ENCODE peak calls at places on chromosomes 5 and 9, in eight cellular contexts. A, K, P, W, O, S, X and F are unnamed samples.

GRCh38 chr5:118076490-118076889 is 911.9 kb downstream of the DTWD2 start:
- DNase-seq in S (no peak), K (no peak), X (no peak), P (no peak), A (no peak), W (no peak), O (no peak), F (no peak)

GRCh38 chr5:73304381-73304780 is 131.4 kb downstream of the TMEM174 start:
- DNase-seq in K (no peak), O (no peak), W (no peak), S (no peak), X (no peak), P (no peak), A (no peak), F (no peak)

GRCh38 chr5:159156839-159157238 is 52.5 kb downstream of the RNF145 start:
- DNase-seq in A (peak), P (peak), S (no peak), K (no peak), O (peak), X (peak), W (no peak), F (peak)

GRCh38 chr5:158565017-158565789 is 534.5 kb downstream of the EBF1 start:
- DNase-seq in A (no peak), O (no peak), S (no peak), X (no peak), P (no peak), K (no peak), W (no peak), F (no peak)

GRCh38 chr5:83919071-83920041 is 198.7 kb upstream of the HAPLN1 start:
- DNase-seq in P (peak), S (no peak), K (no peak), A (no peak), O (no peak), X (peak), W (no peak), F (no peak)

GRCh38 chr9:93663877-93664548 is 87.6 kb downstream of the PHF2 start:
- DNase-seq in S (no peak), O (no peak), W (no peak), A (no peak), P (no peak), K (peak), X (no peak), F (no peak)

GRCh38 chr5:140632366-140633080 is 452 bp downstream of the CD14 start:
- DNase-seq in S (no peak), P (peak), O (peak), K (peak), W (peak), X (peak), A (peak), F (no peak)

GRCh38 chr9:88994820-88995180 is 3.5 kb downstream of the S1PR3 start:
- DNase-seq in X (no peak), K (no peak), P (no peak), A (peak), O (no peak), S (no peak), W (no peak), F (no peak)

GRCh38 chr5:57175586-57175985 is 1.7 kb downstream of the GPBP1 start:
- DNase-seq in A (no peak), K (peak), P (no peak), W (peak), O (no peak), X (peak), S (no peak), F (peak)

GRCh38 chr5:9401786-9402472 is 143.9 kb downstream of the SEMA5A start:
- DNase-seq in K (no peak), P (no peak), W (no peak), A (no peak), O (no peak), X (no peak), S (no peak), F (no peak)

GRCh38 chr5:69512740-69513260 is 20.2 kb downstream of the OCLN start:
- DNase-seq in P (peak), O (no peak), A (peak), K (no peak), S (no peak), W (no peak), X (no peak), F (no peak)

GRCh38 chr5:129459485-129460120 is 495 bp upstream of the ADAMTS19 start:
- DNase-seq in X (peak), O (no peak), K (no peak), S (peak), P (peak), A (peak), W (no peak), F (no peak)

GRCh38 chr5:177362871-177363507 is 5.3 kb downstream of the RGS14 start:
- DNase-seq in O (peak), X (peak), A (peak), K (peak), W (peak), S (peak), P (peak), F (peak)

GRCh38 chr5:170135796-170136490 is 30.2 kb downstream of the FOXI1 start:
- DNase-seq in O (no peak), A (no peak), S (no peak), W (no peak), K (no peak), P (peak), X (no peak), F (no peak)

GRCh38 chr5:171512397-171512796 is 93.0 kb downstream of the FGF18 start:
- DNase-seq in W (no peak), K (no peak), O (no peak), A (no peak), P (no peak), S (no peak), X (no peak), F (no peak)

GRCh38 chr9:114038724-114039313 is 39.3 kb downstream of the AMBP start:
- DNase-seq in A (no peak), W (no peak), S (no peak), K (peak), P (no peak), O (no peak), X (no peak), F (peak)

GRCh38 chr5:92527311-92528078 is 1053.5 kb downstream of the NR2F1-AS1 start:
- DNase-seq in S (no peak), K (no peak), O (no peak), A (peak), X (no peak), P (no peak), W (no peak), F (no peak)

GRCh38 chr5:157066950-157067349 is 8.0 kb upstream of the HAVCR1 start:
- DNase-seq in X (no peak), O (no peak), W (no peak), P (no peak), K (no peak), S (no peak), A (no peak), F (no peak)

GRCh38 chr9:32344551-32345182 is 39.8 kb upstream of the ACO1 start:
- DNase-seq in O (no peak), P (no peak), X (peak), S (no peak), W (no peak), A (peak), K (no peak), F (no peak)

GRCh38 chr5:111694183-111694582 is 62.8 kb downstream of the NREP start:
- DNase-seq in S (no peak), W (no peak), P (no peak), A (peak), K (no peak), X (no peak), O (no peak), F (no peak)

GRCh38 chr5:170411100-170411499 is 21.9 kb upstream of the KCNMB1 start:
- DNase-seq in A (no peak), W (no peak), X (no peak), S (no peak), P (no peak), O (no peak), K (no peak), F (no peak)

GRCh38 chr9:121055642-121056143 is 5.6 kb upstream of the C5 start:
- DNase-seq in P (no peak), A (no peak), K (no peak), X (peak), S (no peak), O (no peak), W (no peak), F (no peak)

GRCh38 chr9:91302831-91303230 is 58.9 kb downstream of the AUH start:
- DNase-seq in X (no peak), P (peak), A (peak), S (no peak), K (no peak), W (no peak), O (peak), F (no peak)

GRCh38 chr9:111148390-111148993 is 110.2 kb upstream of the LPAR1 start:
- DNase-seq in O (no peak), P (no peak), A (no peak), S (no peak), W (no peak), K (no peak), X (no peak), F (no peak)

GRCh38 chr5:140182075-140182709 is 7.2 kb downstream of the CYSTM1 start:
- DNase-seq in A (peak), P (no peak), S (no peak), W (no peak), K (no peak), X (no peak), O (no peak), F (no peak)

GRCh38 chr9:28120241-28121025 is 547.2 kb upstream of the C9orf72 start:
- DNase-seq in K (no peak), W (no peak), P (peak), O (no peak), A (no peak), X (no peak), S (no peak), F (peak)